ENCODE peak calls at places on chromosomes 6 and 20, in ten cellular contexts. E is ovary; K is heart right ventricle; W is DND-41; I is GM23248; D is pancreas; U is H1; Q is CD8-positive, alpha-beta T cell; C is uterus; B is endothelial cell of umbilical vein. N is an unnamed sample. For H3K27me3, the result is how much of the 10 kb centered on the place peaks cover.

GRCh38 chr20:43942661-43943285 is 28.1 kb downstream of the TOX2 start:
- DNase-seq in E (no peak), K (no peak), W (peak), I (peak), D (no peak), U (no peak), Q (no peak), C (no peak), B (peak), N (peak)

GRCh38 chr6:30060634-30060981 is 457 bp upstream of the POLR1H start:
- DNase-seq in E (peak), K (no peak), W (peak), I (peak), D (peak), U (no peak), Q (peak), C (no peak), B (no peak), N (no peak)

GRCh38 chr20:32282461-32282860 is 5.0 kb downstream of the KIF3B start:
- DNase-seq in E (no peak), K (peak), W (no peak), I (no peak), D (peak), U (no peak), Q (no peak), C (no peak), B (no peak), N (no peak)

GRCh38 chr6:142907017-142907470 is 37.9 kb downstream of the HIVEP2 start:
- DNase-seq in E (no peak), K (no peak), W (no peak), I (no peak), D (no peak), U (no peak), Q (no peak), C (no peak), B (no peak), N (peak)

GRCh38 chr20:14951707-14952106 is 614.3 kb upstream of the FLRT3 start:
- DNase-seq in E (no peak), K (no peak), W (no peak), I (peak), D (no peak), U (no peak), Q (no peak), C (no peak), B (peak), N (no peak)

GRCh38 chr6:157514659-157515496 is 133.9 kb downstream of the ZDHHC14 start:
- DNase-seq in E (no peak), K (peak), W (no peak), I (peak), D (no peak), U (no peak), Q (no peak), C (no peak), B (peak), N (no peak)

GRCh38 chr6:46407246-46407645 is 84.0 kb downstream of the RCAN2 start:
- DNase-seq in E (no peak), K (no peak), W (no peak), I (no peak), D (no peak), U (no peak), Q (no peak), C (no peak), B (no peak), N (no peak)

GRCh38 chr6:145508107-145508506 is 227.2 kb downstream of the EPM2A start:
- DNase-seq in E (no peak), K (no peak), W (no peak), I (no peak), D (no peak), U (no peak), Q (no peak), C (no peak), B (peak), N (no peak)

GRCh38 chr6:2876210-2877056 is 26.7 kb downstream of the SERPINB9 start:
- DNase-seq in E (peak), K (peak), W (no peak), I (peak), D (peak), U (no peak), Q (no peak), C (peak), B (peak), N (no peak)

GRCh38 chr6:28105286-28105685 is 19.1 kb upstream of the ZSCAN16 start:
- DNase-seq in E (no peak), K (no peak), W (no peak), I (peak), D (no peak), U (no peak), Q (no peak), C (no peak), B (no peak), N (no peak)

GRCh38 chr6:150380256-150380655 is 11.4 kb downstream of the IYD start:
- DNase-seq in E (no peak), K (no peak), W (no peak), I (peak), D (no peak), U (no peak), Q (no peak), C (no peak), B (no peak), N (no peak)

GRCh38 chr6:13655700-13656099 is 40.6 kb downstream of the NOL7 start:
- DNase-seq in E (no peak), K (no peak), W (no peak), I (no peak), D (no peak), U (no peak), Q (no peak), C (no peak), B (no peak), N (no peak)

GRCh38 chr6:107046316-107046715 is 18.3 kb downstream of the MTRES1 start:
- DNase-seq in E (no peak), K (no peak), W (no peak), I (no peak), D (no peak), U (no peak), Q (no peak), C (no peak), B (no peak), N (no peak)

GRCh38 chr20:52923123-52923543 is 49.0 kb upstream of the TSHZ2 start:
- DNase-seq in E (no peak), K (no peak), W (no peak), I (peak), D (no peak), U (peak), Q (no peak), C (no peak), B (no peak), N (no peak)

GRCh38 chr6:108254436-108255410 is 6.1 kb downstream of the SNX3 start:
- DNase-seq in E (no peak), K (no peak), W (no peak), I (no peak), D (no peak), U (no peak), Q (no peak), C (no peak), B (peak), N (no peak)

GRCh38 chr20:45611054-45611453 is 18.5 kb upstream of the WFDC10A start:
- DNase-seq in E (no peak), K (no peak), W (peak), I (peak), D (no peak), U (no peak), Q (no peak), C (no peak), B (no peak), N (no peak)

GRCh38 chr6:97111243-97111642 is 171.8 kb downstream of the MMS22L start:
- DNase-seq in E (no peak), K (no peak), W (no peak), I (no peak), D (no peak), U (no peak), Q (no peak), C (no peak), B (no peak), N (no peak)

GRCh38 chr20:6081236-6081635 is 27.4 kb upstream of the LRRN4 start:
- DNase-seq in E (no peak), K (no peak), W (no peak), I (peak), D (no peak), U (no peak), Q (no peak), C (no peak), B (no peak), N (no peak)

GRCh38 chr6:133115960-133116359 is 125.2 kb upstream of the EYA4 start:
- DNase-seq in E (no peak), K (no peak), W (no peak), I (no peak), D (no peak), U (no peak), Q (no peak), C (no peak), B (no peak), N (no peak)

GRCh38 chr6:77474286-77474956 is 11.1 kb upstream of the HTR1B start:
- DNase-seq in E (no peak), K (no peak), W (no peak), I (no peak), D (no peak), U (no peak), Q (no peak), C (no peak), B (no peak), N (no peak)

GRCh38 chr6:36980876-36981619 is 4.9 kb downstream of the MTCH1 start:
- DNase-seq in E (no peak), K (no peak), W (no peak), I (peak), D (no peak), U (no peak), Q (no peak), C (no peak), B (no peak), N (no peak)

GRCh38 chr6:56911847-56912246 is 43.1 kb upstream of the BEND6 start:
- DNase-seq in E (no peak), K (no peak), W (no peak), I (peak), D (no peak), U (no peak), Q (no peak), C (no peak), B (no peak), N (no peak)

GRCh38 chr20:50071039-50071888 is 41.7 kb downstream of the UBE2V1 start:
- DNase-seq in E (peak), K (peak), W (peak), I (peak), D (peak), U (peak), Q (peak), C (peak), B (peak), N (peak)

GRCh38 chr6:11812951-11813350 is 34.3 kb upstream of the ADTRP start:
- DNase-seq in E (no peak), K (no peak), W (no peak), I (no peak), D (no peak), U (no peak), Q (no peak), C (no peak), B (no peak), N (no peak)

GRCh38 chr6:73285674-73286283 is 22.8 kb upstream of the KHDC1 start:
- DNase-seq in E (no peak), K (no peak), W (no peak), I (peak), D (no peak), U (no peak), Q (no peak), C (no peak), B (peak), N (peak)

GRCh38 chr20:24734139-24734538 is 214.9 kb upstream of the CST7 start:
- DNase-seq in E (no peak), K (no peak), W (no peak), I (no peak), D (no peak), U (no peak), Q (no peak), C (no peak), B (no peak), N (no peak)

GRCh38 chr6:77638129-77638830 is 14.6 kb upstream of the MEI4 start:
- DNase-seq in E (no peak), K (no peak), W (no peak), I (no peak), D (no peak), U (no peak), Q (no peak), C (no peak), B (no peak), N (no peak)

GRCh38 chr6:166365221-166365620 is 17.5 kb downstream of the MPC1 start:
- DNase-seq in E (no peak), K (peak), W (no peak), I (peak), D (no peak), U (no peak), Q (no peak), C (no peak), B (peak), N (no peak)

GRCh38 chr6:82705579-82705978 is 342.0 kb downstream of the TPBG start:
- DNase-seq in E (no peak), K (no peak), W (no peak), I (no peak), D (no peak), U (no peak), Q (no peak), C (no peak), B (no peak), N (no peak)

GRCh38 chr20:44576297-44576696 is 6.1 kb upstream of the PKIG start:
- DNase-seq in E (no peak), K (peak), W (peak), I (peak), D (no peak), U (no peak), Q (no peak), C (no peak), B (peak), N (peak)

GRCh38 chr6:36441307-36441894 is 1.3 kb downstream of the PXT1 start:
- DNase-seq in E (peak), K (peak), W (peak), I (peak), D (peak), U (peak), Q (peak), C (peak), B (peak), N (peak)

GRCh38 chr6:113909224-113909856 is 52.2 kb downstream of the MARCKS start:
- DNase-seq in E (no peak), K (peak), W (no peak), I (peak), D (no peak), U (peak), Q (no peak), C (no peak), B (peak), N (no peak)

GRCh38 chr20:1803216-1804128 is 91.7 kb upstream of the SIRPA start:
- DNase-seq in E (peak), K (peak), W (peak), I (peak), D (peak), U (peak), Q (no peak), C (no peak), B (peak), N (peak)
- H3K27ac ChIP-seq in E (no peak), K (peak), W (no peak), I (peak), D (peak), U (no peak), Q (no peak), C (peak), B (peak), N (no peak)

GRCh38 chr6:51793393-51793792 is 294.0 kb downstream of the PKHD1 start:
- DNase-seq in E (no peak), K (no peak), W (no peak), I (no peak), D (no peak), U (no peak), Q (no peak), C (no peak), B (no peak), N (no peak)
- H3K27me3 ChIP-seq in E (under half), K (under half), W (under half), I (under half), D (under half), U (under half), Q (under half), C (under half), B (under half), N (under half)

GRCh38 chr6:125750692-125751333 is 1.4 kb downstream of the HEY2 start:
- DNase-seq in E (no peak), K (no peak), W (no peak), I (no peak), D (no peak), U (no peak), Q (no peak), C (no peak), B (no peak), N (no peak)
- H3K27ac ChIP-seq in E (no peak), K (peak), W (no peak), I (no peak), D (no peak), U (no peak), Q (no peak), C (no peak), B (no peak), N (no peak)

DNA sequence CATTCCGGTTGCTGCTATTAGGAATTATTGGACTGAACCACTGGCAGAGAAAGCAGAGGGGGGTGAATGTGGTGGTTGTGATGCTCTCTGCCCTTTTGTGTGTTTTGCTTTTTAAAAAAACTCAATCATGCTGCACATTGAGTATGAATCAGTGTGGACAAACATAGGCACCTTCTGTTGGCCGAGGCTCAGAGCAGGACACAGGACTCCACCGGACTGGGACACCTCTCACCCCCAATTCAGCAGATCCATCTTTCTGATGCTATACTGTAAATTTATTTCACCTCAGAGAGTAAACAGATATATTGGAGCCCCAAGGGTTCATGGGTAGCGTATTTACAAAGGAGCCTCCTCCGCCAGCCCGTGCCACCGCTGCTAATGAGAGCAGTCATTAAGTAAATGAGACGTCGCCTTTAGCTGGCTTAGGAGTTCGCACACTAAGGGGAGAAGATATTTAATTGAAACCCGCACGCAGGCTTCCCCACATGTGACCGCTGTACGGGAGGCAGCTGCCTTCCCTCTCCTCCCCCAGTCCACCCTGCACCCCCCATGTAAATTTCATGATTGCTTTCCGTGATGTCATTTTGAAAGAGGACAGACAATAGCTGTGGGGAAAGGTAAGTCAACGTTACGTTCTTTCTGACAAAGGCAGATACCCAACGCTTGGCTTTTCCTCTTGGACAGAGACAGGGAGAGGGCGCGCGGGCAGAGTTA is at the start of gene MYT1:
- DNase-seq in E (no peak), K (no peak), W (no peak), I (no peak), D (no peak), U (no peak), Q (no peak), C (no peak), B (no peak), N (no peak)
- H3K27me3 ChIP-seq in E (under half), K (half or more), W (under half), I (half or more), D (under half), U (under half), Q (under half), C (under half), B (under half), N (under half)

DNA sequence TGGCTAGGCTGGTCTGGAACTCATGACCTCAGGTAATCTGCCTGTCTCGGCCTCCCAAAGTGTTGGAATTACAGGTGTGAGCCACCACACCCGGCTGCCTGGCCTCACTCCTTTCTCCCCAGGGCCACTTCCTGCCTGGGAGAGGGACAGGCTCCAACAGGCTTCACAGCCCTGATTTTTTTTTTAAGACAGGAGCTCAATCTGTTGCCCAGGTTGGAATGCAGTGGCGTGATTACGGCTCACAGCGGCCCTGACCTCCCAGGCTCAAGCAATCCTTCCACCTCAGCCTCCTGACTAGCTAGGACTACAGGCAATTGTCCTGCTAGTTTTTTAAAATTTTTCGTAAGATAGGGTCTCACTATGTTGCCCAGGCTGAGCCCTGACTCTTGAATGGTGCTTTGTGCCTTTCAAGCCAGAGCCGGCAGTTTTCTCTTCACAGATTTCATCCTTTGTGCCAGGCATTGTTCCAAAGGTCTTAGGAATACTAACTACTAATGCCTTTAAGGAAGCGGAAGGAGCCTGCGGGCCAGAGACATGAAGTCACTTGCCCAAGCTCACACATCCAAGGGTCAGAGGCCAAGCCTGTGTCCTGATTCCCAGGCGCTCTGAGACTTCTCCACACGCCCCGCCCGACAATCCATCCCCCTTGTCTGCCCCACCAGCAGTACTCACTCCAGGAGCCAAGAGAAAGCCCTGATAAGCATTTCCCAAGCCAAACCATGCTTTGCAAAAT is 19.2 kb downstream of the CAPN11 start:
- DNase-seq in E (peak), K (peak), W (no peak), I (peak), D (no peak), U (no peak), Q (no peak), C (peak), B (peak), N (no peak)
- H3K27ac ChIP-seq in E (no peak), K (peak), W (no peak), I (peak), D (no peak), U (no peak), Q (no peak), C (peak), B (peak), N (no peak)